ENCODE peak calls at places on chromosomes 6 and 20, in six cellular contexts. H is body of pancreas, W is dorsolateral prefrontal cortex, C is tibial artery, U is ascending aorta, Q is left lung. I is an unnamed sample.

GRCh38 chr6:157194110-157194509 is 129.2 kb downstream of the TMEM242 start:
- DNase-seq in H (no peak), W (no peak), C (no peak), U (no peak), Q (no peak), I (no peak)

GRCh38 chr20:56155625-56156024 is 92.9 kb upstream of the MC3R start:
- DNase-seq in H (no peak), W (no peak), C (no peak), U (no peak), Q (no peak), I (no peak)

GRCh38 chr20:63117661-63118302 is 98.1 kb downstream of the YTHDF1 start:
- DNase-seq in H (no peak), W (no peak), C (no peak), U (no peak), Q (no peak), I (peak)

GRCh38 chr20:2130668-2131067 is 29.0 kb downstream of the STK35 start:
- DNase-seq in H (no peak), W (no peak), C (no peak), U (no peak), Q (no peak), I (no peak)

GRCh38 chr6:6131492-6132109 is 124.9 kb upstream of the NRN1 start:
- DNase-seq in H (peak), W (no peak), C (no peak), U (no peak), Q (no peak), I (no peak)

GRCh38 chr6:119043265-119043664 is 35.2 kb downstream of the FAM184A start:
- DNase-seq in H (no peak), W (no peak), C (no peak), U (no peak), Q (no peak), I (no peak)

GRCh38 chr6:73722318-73723060 is 26.5 kb downstream of the CD109 start:
- DNase-seq in H (no peak), W (no peak), C (no peak), U (no peak), Q (no peak), I (no peak)

GRCh38 chr20:38804682-38805501 is 605 bp upstream of the PPP1R16B start:
- DNase-seq in H (peak), W (no peak), C (no peak), U (peak), Q (no peak), I (no peak)

GRCh38 chr6:11538049-11538798 is 675 bp downstream of the TMEM170B start:
- DNase-seq in H (peak), W (no peak), C (peak), U (peak), Q (peak), I (no peak)

GRCh38 chr6:11537229-11538048 is at the start of gene TMEM170B:
- DNase-seq in H (peak), W (peak), C (peak), U (peak), Q (peak), I (peak)

GRCh38 chr6:11538799-11539468 is 1.4 kb downstream of the TMEM170B start:
- DNase-seq in H (no peak), W (no peak), C (no peak), U (no peak), Q (no peak), I (no peak)

GRCh38 chr6:11535801-11536230 is 1.7 kb upstream of the TMEM170B start:
- DNase-seq in H (peak), W (no peak), C (no peak), U (peak), Q (no peak), I (no peak)

DNA sequence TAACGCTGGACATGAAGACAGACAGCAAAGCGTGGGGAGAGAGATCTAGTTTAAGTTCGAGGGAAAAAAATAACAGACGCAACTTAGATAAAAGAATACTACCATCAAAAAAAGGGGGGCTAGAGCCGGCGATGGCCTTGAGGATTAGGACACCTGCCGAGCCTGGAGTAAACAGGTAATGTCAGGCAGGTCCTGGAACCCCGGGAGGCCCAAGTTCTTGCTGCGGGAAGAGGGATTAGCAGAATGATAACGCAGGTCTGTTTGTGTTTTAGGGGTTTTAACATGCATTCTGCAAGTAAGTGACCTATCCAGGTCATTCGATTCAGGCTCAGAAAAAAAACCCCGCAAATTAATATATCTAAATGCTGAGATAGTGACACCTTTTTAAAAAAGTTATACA is 754 bp upstream of the TMEM170B start:
- DNase-seq in H (peak), W (no peak), C (no peak), U (no peak), Q (no peak), I (no peak)
- H3K4me3 ChIP-seq in H (no peak), W (peak), C (peak), U (peak), Q (peak), I (peak)

GRCh38 chr20:22581437-22582385 is 2.7 kb downstream of the FOXA2 start:
- DNase-seq in H (peak), W (no peak), C (no peak), U (no peak), Q (peak), I (no peak)

GRCh38 chr20:22579119-22579427 is 5.3 kb downstream of the FOXA2 start:
- DNase-seq in H (peak), W (no peak), C (no peak), U (no peak), Q (no peak), I (no peak)

GRCh38 chr20:22578221-22579118 is 5.9 kb downstream of the FOXA2 start:
- DNase-seq in H (peak), W (no peak), C (no peak), U (no peak), Q (peak), I (no peak)

GRCh38 chr20:22577515-22578220 is 6.7 kb downstream of the FOXA2 start:
- DNase-seq in H (peak), W (no peak), C (no peak), U (no peak), Q (peak), I (no peak)

DNA sequence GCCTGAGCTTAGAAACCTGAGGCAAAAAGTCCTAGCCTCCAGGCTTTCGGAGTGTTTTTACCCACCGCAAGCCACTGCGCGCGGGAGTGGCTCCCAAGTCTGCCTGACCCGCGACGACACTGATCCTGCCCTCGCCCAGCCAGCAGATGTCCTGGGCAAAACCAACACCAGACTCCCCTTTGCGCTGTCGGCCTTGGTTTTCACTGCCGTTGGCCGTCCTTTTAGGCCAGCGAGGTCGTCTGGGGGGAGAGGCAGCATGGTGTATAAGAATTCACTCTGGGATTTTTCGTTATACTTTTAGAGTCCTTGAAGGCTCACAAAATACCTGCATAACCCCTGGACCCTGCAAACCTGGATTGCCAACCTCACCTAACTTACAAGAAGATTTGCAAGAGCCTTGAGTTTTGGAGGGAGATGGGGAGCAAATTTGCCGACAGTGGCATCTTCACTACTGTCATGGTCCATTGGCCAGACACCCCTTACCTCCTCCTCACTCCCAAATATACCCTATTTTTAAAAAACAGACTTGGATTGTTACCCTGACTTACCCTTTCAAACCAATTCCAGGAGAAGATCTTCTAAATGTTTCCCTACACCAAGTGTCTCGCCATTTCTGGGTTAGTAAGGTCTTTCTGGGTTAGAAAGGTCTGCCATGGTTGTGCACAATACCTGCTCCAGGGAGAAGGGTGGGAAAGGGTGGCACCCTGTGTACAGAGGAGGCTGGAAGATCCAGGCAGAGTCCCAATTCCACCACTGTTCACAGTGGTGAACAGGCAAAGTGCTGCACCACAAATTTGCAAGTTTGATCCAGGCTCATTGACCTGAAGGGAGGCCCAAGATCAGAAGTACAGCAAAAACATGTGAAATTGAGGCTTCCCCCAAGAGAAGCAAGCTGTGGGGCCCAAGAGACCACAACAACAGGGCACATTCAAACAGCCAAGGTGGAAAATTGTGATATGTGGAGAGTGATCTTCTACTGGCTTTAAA is 4.4 kb downstream of the FOXA2 start:
- DNase-seq in H (peak), W (no peak), C (no peak), U (no peak), Q (peak), I (no peak)
- H3K4me3 ChIP-seq in H (no peak), W (no peak), C (no peak), U (no peak), Q (peak), I (no peak)

GRCh38 chr6:12748815-12749521 is 32.4 kb downstream of the PHACTR1 start:
- DNase-seq in H (no peak), W (no peak), C (no peak), U (no peak), Q (peak), I (no peak)
- H3K4me3 ChIP-seq in H (no peak), W (peak), C (no peak), U (no peak), Q (no peak), I (peak)

DNA sequence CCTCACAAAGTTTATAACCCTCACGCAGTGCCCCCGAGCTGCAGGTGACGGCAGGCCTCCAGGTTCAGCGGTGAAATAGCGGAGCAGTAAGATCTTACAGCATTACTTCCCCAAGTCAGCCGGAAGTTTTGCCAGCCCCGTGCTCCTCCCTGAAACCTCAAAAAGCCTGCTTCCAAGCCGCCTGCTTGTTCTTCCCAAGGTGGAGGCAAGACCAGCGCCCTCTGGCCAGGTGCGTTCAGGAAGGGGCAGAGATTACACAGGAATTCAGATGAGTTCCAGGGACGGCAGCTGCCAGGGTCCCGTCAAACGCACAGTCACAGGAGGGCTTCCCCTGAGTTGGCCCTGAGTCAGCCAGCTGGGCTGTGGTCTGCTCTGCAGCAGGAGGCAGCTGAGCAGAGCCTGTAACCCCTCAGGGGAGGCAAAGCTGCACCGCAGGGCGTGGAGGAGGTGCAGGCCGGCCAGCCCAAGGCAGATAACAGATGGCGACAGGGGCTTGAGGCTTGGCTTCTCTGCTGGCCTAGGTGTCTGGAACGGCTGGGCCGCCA is 124.1 kb upstream of the RPS6KA2 start:
- DNase-seq in H (no peak), W (no peak), C (no peak), U (no peak), Q (no peak), I (no peak)
- H3K4me3 ChIP-seq in H (no peak), W (no peak), C (no peak), U (no peak), Q (no peak), I (no peak)

I was measured in suprapubic skin.